ENCODE peak calls at places on chromosomes 11 and 22, in five cellular contexts. One of them, this sample, is unnamed.

GRCh38 chr11:128399722-128400121 is 187.6 kb downstream of the ETS1 start:
- DNase-seq in testis: no peak
- DNase-seq in fibroblast of villous mesenchyme: no peak
- DNase-seq in transverse colon: no peak
- DNase-seq in ascending aorta: no peak
- DNase-seq in this sample: no peak

GRCh38 chr11:13776134-13776815 is 107.8 kb downstream of the FAR1 start:
- DNase-seq in testis: no peak
- DNase-seq in fibroblast of villous mesenchyme: no peak
- DNase-seq in transverse colon: no peak
- DNase-seq in ascending aorta: no peak
- DNase-seq in this sample: no peak

GRCh38 chr11:36377759-36378553 is 81.9 kb downstream of the PRR5L start:
- DNase-seq in testis: no peak
- DNase-seq in fibroblast of villous mesenchyme: no peak
- DNase-seq in transverse colon: no peak
- DNase-seq in ascending aorta: no peak
- DNase-seq in this sample: no peak

GRCh38 chr11:118916842-118917388 is 8.8 kb downstream of the BCL9L start:
- DNase-seq in testis: peak
- DNase-seq in fibroblast of villous mesenchyme: peak
- DNase-seq in transverse colon: peak
- DNase-seq in ascending aorta: peak
- DNase-seq in this sample: peak

GRCh38 chr11:117221775-117222517 is 9.9 kb downstream of the PCSK7 start:
- DNase-seq in testis: peak
- DNase-seq in fibroblast of villous mesenchyme: peak
- DNase-seq in transverse colon: peak
- DNase-seq in ascending aorta: peak
- DNase-seq in this sample: no peak

GRCh38 chr11:75896843-75897419 is 81.9 kb downstream of the UVRAG start:
- DNase-seq in testis: no peak
- DNase-seq in fibroblast of villous mesenchyme: peak
- DNase-seq in transverse colon: no peak
- DNase-seq in ascending aorta: no peak
- DNase-seq in this sample: no peak

GRCh38 chr11:111604392-111605009 is 2.3 kb downstream of the SIK2 start:
- DNase-seq in testis: no peak
- DNase-seq in fibroblast of villous mesenchyme: peak
- DNase-seq in transverse colon: no peak
- DNase-seq in ascending aorta: no peak
- DNase-seq in this sample: no peak

GRCh38 chr11:17259931-17260499 is 16.5 kb upstream of the NUCB2 start:
- DNase-seq in testis: no peak
- DNase-seq in fibroblast of villous mesenchyme: no peak
- DNase-seq in transverse colon: no peak
- DNase-seq in ascending aorta: no peak
- DNase-seq in this sample: no peak

GRCh38 chr11:134574947-134575346 is 162.9 kb upstream of the B3GAT1 start:
- DNase-seq in testis: no peak
- DNase-seq in fibroblast of villous mesenchyme: no peak
- DNase-seq in transverse colon: no peak
- DNase-seq in ascending aorta: no peak
- DNase-seq in this sample: no peak

GRCh38 chr22:32698926-32699619 is 102.4 kb upstream of the TIMP3 start:
- DNase-seq in testis: peak
- DNase-seq in fibroblast of villous mesenchyme: peak
- DNase-seq in transverse colon: peak
- DNase-seq in ascending aorta: no peak
- DNase-seq in this sample: no peak

GRCh38 chr22:44086759-44087158 is 62.7 kb downstream of the PARVB start:
- DNase-seq in testis: peak
- DNase-seq in fibroblast of villous mesenchyme: no peak
- DNase-seq in transverse colon: no peak
- DNase-seq in ascending aorta: no peak
- DNase-seq in this sample: no peak

GRCh38 chr22:44084044-44084772 is 60.1 kb downstream of the PARVB start:
- DNase-seq in testis: no peak
- DNase-seq in fibroblast of villous mesenchyme: no peak
- DNase-seq in transverse colon: no peak
- DNase-seq in ascending aorta: no peak
- DNase-seq in this sample: no peak

GRCh38 chr22:44088976-44089570 is 65.0 kb downstream of the PARVB start:
- DNase-seq in testis: peak
- DNase-seq in fibroblast of villous mesenchyme: no peak
- DNase-seq in transverse colon: peak
- DNase-seq in ascending aorta: no peak
- DNase-seq in this sample: no peak

GRCh38 chr22:44089717-44090570 is 65.8 kb downstream of the PARVB start:
- DNase-seq in testis: no peak
- DNase-seq in fibroblast of villous mesenchyme: peak
- DNase-seq in transverse colon: no peak
- DNase-seq in ascending aorta: no peak
- DNase-seq in this sample: no peak

GRCh38 chr22:44085743-44086741 is 61.9 kb downstream of the PARVB start:
- DNase-seq in testis: peak
- DNase-seq in fibroblast of villous mesenchyme: peak
- DNase-seq in transverse colon: peak
- DNase-seq in ascending aorta: no peak
- DNase-seq in this sample: no peak
- TF ChIP-seq CTCF in testis: peak
- TF ChIP-seq CTCF in fibroblast of villous mesenchyme: peak
- TF ChIP-seq CTCF in transverse colon: peak
- TF ChIP-seq CTCF in ascending aorta: no peak
- TF ChIP-seq CTCF in this sample: peak

GRCh38 chr11:23023319-23023718 is 163.0 kb upstream of the CCDC179 start:
- DNase-seq in testis: no peak
- DNase-seq in fibroblast of villous mesenchyme: no peak
- DNase-seq in transverse colon: no peak
- DNase-seq in ascending aorta: no peak
- DNase-seq in this sample: no peak

GRCh38 chr11:23022854-23023253 is 162.6 kb upstream of the CCDC179 start:
- DNase-seq in testis: no peak
- DNase-seq in fibroblast of villous mesenchyme: no peak
- DNase-seq in transverse colon: no peak
- DNase-seq in ascending aorta: no peak
- DNase-seq in this sample: no peak

GRCh38 chr11:23021287-23021863 is 161.1 kb upstream of the CCDC179 start:
- DNase-seq in testis: peak
- DNase-seq in fibroblast of villous mesenchyme: peak
- DNase-seq in transverse colon: peak
- DNase-seq in ascending aorta: no peak
- DNase-seq in this sample: no peak
- TF ChIP-seq CTCF in testis: peak
- TF ChIP-seq CTCF in fibroblast of villous mesenchyme: peak
- TF ChIP-seq CTCF in transverse colon: peak
- TF ChIP-seq CTCF in ascending aorta: no peak
- TF ChIP-seq CTCF in this sample: peak

GRCh38 chr11:95364324-95365295 is 133.6 kb upstream of the SESN3 start:
- DNase-seq in testis: no peak
- DNase-seq in fibroblast of villous mesenchyme: no peak
- DNase-seq in transverse colon: no peak
- DNase-seq in ascending aorta: no peak
- DNase-seq in this sample: no peak
- TF ChIP-seq CTCF in testis: no peak
- TF ChIP-seq CTCF in fibroblast of villous mesenchyme: no peak
- TF ChIP-seq CTCF in transverse colon: no peak
- TF ChIP-seq CTCF in ascending aorta: no peak
- TF ChIP-seq CTCF in this sample: no peak

GRCh38 chr22:43827336-43827735 is 15.2 kb upstream of the EFCAB6 start:
- DNase-seq in testis: no peak
- DNase-seq in fibroblast of villous mesenchyme: no peak
- DNase-seq in transverse colon: no peak
- DNase-seq in ascending aorta: no peak
- DNase-seq in this sample: no peak

GRCh38 chr22:43825651-43826050 is 13.5 kb upstream of the EFCAB6 start:
- DNase-seq in testis: no peak
- DNase-seq in fibroblast of villous mesenchyme: no peak
- DNase-seq in transverse colon: no peak
- DNase-seq in ascending aorta: no peak
- DNase-seq in this sample: peak

GRCh38 chr22:43824724-43825485 is 12.8 kb upstream of the EFCAB6 start:
- DNase-seq in testis: no peak
- DNase-seq in fibroblast of villous mesenchyme: no peak
- DNase-seq in transverse colon: no peak
- DNase-seq in ascending aorta: peak
- DNase-seq in this sample: peak

GRCh38 chr22:43827926-43828710 is 16.0 kb upstream of the EFCAB6 start:
- DNase-seq in testis: no peak
- DNase-seq in fibroblast of villous mesenchyme: no peak
- DNase-seq in transverse colon: no peak
- DNase-seq in ascending aorta: peak
- DNase-seq in this sample: no peak

GRCh38 chr22:43826142-43827093 is 14.3 kb upstream of the EFCAB6 start:
- DNase-seq in testis: peak
- DNase-seq in fibroblast of villous mesenchyme: peak
- DNase-seq in transverse colon: no peak
- DNase-seq in ascending aorta: peak
- DNase-seq in this sample: peak
- TF ChIP-seq CTCF in testis: no peak
- TF ChIP-seq CTCF in fibroblast of villous mesenchyme: peak
- TF ChIP-seq CTCF in transverse colon: peak
- TF ChIP-seq CTCF in ascending aorta: peak
- TF ChIP-seq CTCF in this sample: no peak